ENCODE peak calls at places on chromosomes 3 and 15, in eight cellular contexts. R, D, N, C, P, B, L and W are unnamed samples.
A peak's percentile ranks its signal among the peaks of the same experiment; 100 is the strongest.

GRCh38 chr3:33391255-33391995 is 48.8 kb downstream of the UBP1 start:
- DNase-seq in R (no peak), D (no peak), N (no peak), C (no peak), P (no peak), B (no peak), L (no peak), W (no peak)

GRCh38 chr15:83278191-83278590 is 6.3 kb downstream of the BNC1 start:
- DNase-seq in R (no peak), D (no peak), N (no peak), C (peak; percentile 21), P (no peak), B (no peak), L (no peak), W (no peak)

GRCh38 chr3:69004183-69004582 is 9.3 kb downstream of the EOGT start:
- DNase-seq in R (no peak), D (no peak), N (no peak), C (no peak), P (no peak), B (no peak), L (no peak), W (no peak)

GRCh38 chr15:100103828-100104227 is 237.9 kb downstream of the ADAMTS17 start:
- DNase-seq in R (no peak), D (no peak), N (no peak), C (no peak), P (peak; percentile 7), B (no peak), L (no peak), W (no peak)

GRCh38 chr3:9399746-9400145 is 2.3 kb downstream of the SETD5 start:
- DNase-seq in R (no peak), D (peak; percentile 43), N (peak; percentile 73), C (peak; percentile 82), P (peak; percentile 70), B (peak; percentile 75), L (peak; percentile 95), W (no peak)

GRCh38 chr15:56411122-56411749 is 46.0 kb downstream of the TEX9 start:
- DNase-seq in R (no peak), D (no peak), N (no peak), C (no peak), P (no peak), B (no peak), L (no peak), W (no peak)

GRCh38 chr3:107629556-107629955 is 106.8 kb downstream of the BBX start:
- DNase-seq in R (no peak), D (no peak), N (no peak), C (no peak), P (no peak), B (no peak), L (no peak), W (no peak)

GRCh38 chr3:11379238-11379823 is 107.1 kb downstream of the ATG7 start:
- DNase-seq in R (no peak), D (no peak), N (peak; percentile 66), C (peak; percentile 33), P (no peak), B (peak; percentile 63), L (peak; percentile 84), W (no peak)

GRCh38 chr3:12891985-12892839 is 50.8 kb upstream of the RPL32 start:
- DNase-seq in R (no peak), D (peak; percentile 43), N (peak; percentile 70), C (peak; percentile 76), P (no peak), B (no peak), L (peak; percentile 77), W (no peak)

GRCh38 chr3:14761121-14761672 is 57.6 kb upstream of the FGD5 start:
- DNase-seq in R (no peak), D (no peak), N (no peak), C (peak; percentile 1), P (no peak), B (no peak), L (no peak), W (no peak)

GRCh38 chr15:91516866-91517265 is 336.6 kb upstream of the SLCO3A1 start:
- DNase-seq in R (no peak), D (no peak), N (no peak), C (no peak), P (no peak), B (no peak), L (no peak), W (no peak)

GRCh38 chr3:98945006-98945626 is 43.6 kb upstream of the DCBLD2 start:
- DNase-seq in R (no peak), D (no peak), N (no peak), C (no peak), P (no peak), B (no peak), L (peak; percentile 95), W (no peak)

GRCh38 chr15:70035719-70036077 is 62.0 kb downstream of the TLE3 start:
- DNase-seq in R (no peak), D (peak; percentile 23), N (peak; percentile 74), C (no peak), P (no peak), B (no peak), L (no peak), W (no peak)

GRCh38 chr3:1092061-1092460 is 763 bp upstream of the CNTN6 start:
- DNase-seq in R (no peak), D (no peak), N (no peak), C (no peak), P (no peak), B (no peak), L (no peak), W (no peak)